ENCODE peak calls at places on chromosome 17, in seven cellular contexts. T is EH; X is SHP77; S is head of caudate nucleus; L is activated CD4-positive, CD25-positive, alpha-beta regulatory T cell treated with anti-CD3 and anti-CD28 coated beads, Interleukin-2, amount 50 U/mL, for 72 hours; P is heart left ventricle; Q is omental fat pad. N is an unnamed sample.

GRCh38 chr17:74357466-74357809 is 4.2 kb downstream of the BTBD17 start:
- DNase-seq in P (no peak), Q (no peak), X (no peak), T (no peak), L (no peak), S (no peak), N (no peak)

GRCh38 chr17:45222994-45223540 is 1.4 kb downstream of the FMNL1 start:
- DNase-seq in X (no peak), Q (no peak), P (no peak), S (no peak), T (no peak), L (no peak), N (no peak)

GRCh38 chr17:17587614-17588336 is 3.7 kb downstream of the PEMT start:
- DNase-seq in L (no peak), T (peak), X (no peak), P (no peak), Q (no peak), S (no peak), N (no peak)

GRCh38 chr17:51014129-51014528 is 106.5 kb downstream of the SPAG9 start:
- DNase-seq in T (no peak), Q (no peak), S (no peak), X (no peak), L (no peak), P (no peak), N (no peak)

GRCh38 chr17:30476726-30477082 is 504 bp upstream of the GOSR1 start:
- DNase-seq in L (no peak), P (no peak), T (no peak), Q (no peak), S (peak), X (no peak), N (no peak)

GRCh38 chr17:3771140-3771539 is 29.8 kb downstream of the ITGAE start:
- DNase-seq in L (no peak), T (no peak), Q (no peak), X (no peak), P (no peak), S (no peak), N (no peak)

GRCh38 chr17:29677139-29677834 is 54.6 kb upstream of the CORO6 start:
- DNase-seq in P (no peak), X (no peak), T (no peak), L (no peak), S (no peak), Q (no peak), N (no peak)

GRCh38 chr17:69744512-69745098 is 330.1 kb downstream of the MAP2K6 start:
- DNase-seq in L (no peak), X (no peak), S (no peak), P (no peak), T (no peak), Q (no peak), N (no peak)

GRCh38 chr17:33463887-33464286 is 170.8 kb upstream of the ASIC2 start:
- DNase-seq in T (no peak), L (no peak), P (no peak), Q (no peak), X (no peak), S (no peak), N (no peak)

GRCh38 chr17:70239391-70239826 is 70.1 kb downstream of the KCNJ2 start:
- DNase-seq in L (no peak), X (no peak), T (no peak), P (no peak), S (no peak), Q (no peak), N (no peak)

GRCh38 chr17:56939869-56940484 is 20.9 kb downstream of the COIL start:
- DNase-seq in Q (no peak), S (no peak), P (no peak), L (no peak), X (peak), T (peak), N (no peak)

GRCh38 chr17:76053230-76054111 is 18.8 kb downstream of the SRP68 start:
- DNase-seq in S (peak), X (no peak), Q (no peak), T (peak), L (no peak), P (no peak), N (no peak)

GRCh38 chr17:19316756-19317358 is 45.7 kb downstream of the B9D1 start:
- DNase-seq in S (peak), L (no peak), Q (no peak), T (no peak), X (no peak), P (no peak), N (no peak)

N was measured in lower leg skin.